ENCODE peak calls at places on chromosomes 4 and X, in nine cellular contexts. One of them, this sample, is unnamed.

GRCh38 chrX:47585273-47585672 is 3.0 kb downstream of the TIMP1 start:
- DNase-seq in neural progenitor cell: no peak
- DNase-seq in progenitor cell of endocrine pancreas: no peak
- DNase-seq in NCI-H460: no peak
- DNase-seq in nucleus accumbens: no peak
- DNase-seq in MV-4-11: no peak
- DNase-seq in AG20443: no peak
- DNase-seq in GM03348: no peak
- DNase-seq in stimulated activated CD4-positive, alpha-beta T cell treated with anti-CD3 and anti-CD28 coated beads, Interleukin-2, amount 100 ng/mL, for 24 hours: no peak
- DNase-seq in this sample: no peak

GRCh38 chrX:134622056-134622812 is 36.0 kb downstream of the PLAC1 start:
- DNase-seq in neural progenitor cell: no peak
- DNase-seq in progenitor cell of endocrine pancreas: no peak
- DNase-seq in NCI-H460: peak; percentile 11
- DNase-seq in nucleus accumbens: no peak
- DNase-seq in MV-4-11: peak; percentile 73
- DNase-seq in AG20443: peak; percentile 68
- DNase-seq in GM03348: peak; percentile 72
- DNase-seq in stimulated activated CD4-positive, alpha-beta T cell treated with anti-CD3 and anti-CD28 coated beads, Interleukin-2, amount 100 ng/mL, for 24 hours: peak; percentile 8
- DNase-seq in this sample: peak; percentile 54

GRCh38 chr4:177356191-177356590 is 46.5 kb downstream of the NEIL3 start:
- DNase-seq in neural progenitor cell: no peak
- DNase-seq in progenitor cell of endocrine pancreas: no peak
- DNase-seq in NCI-H460: no peak
- DNase-seq in nucleus accumbens: no peak
- DNase-seq in MV-4-11: no peak
- DNase-seq in AG20443: no peak
- DNase-seq in GM03348: peak; percentile 9
- DNase-seq in stimulated activated CD4-positive, alpha-beta T cell treated with anti-CD3 and anti-CD28 coated beads, Interleukin-2, amount 100 ng/mL, for 24 hours: no peak
- DNase-seq in this sample: no peak

GRCh38 chrX:68942141-68942540 is 113.3 kb downstream of the EFNB1 start:
- DNase-seq in neural progenitor cell: no peak
- DNase-seq in progenitor cell of endocrine pancreas: no peak
- DNase-seq in NCI-H460: no peak
- DNase-seq in nucleus accumbens: no peak
- DNase-seq in MV-4-11: no peak
- DNase-seq in AG20443: no peak
- DNase-seq in GM03348: no peak
- DNase-seq in stimulated activated CD4-positive, alpha-beta T cell treated with anti-CD3 and anti-CD28 coated beads, Interleukin-2, amount 100 ng/mL, for 24 hours: no peak
- DNase-seq in this sample: peak; percentile 22

GRCh38 chr4:171565130-171565788 is 247.9 kb upstream of the GALNTL6 start:
- DNase-seq in neural progenitor cell: no peak
- DNase-seq in progenitor cell of endocrine pancreas: no peak
- DNase-seq in NCI-H460: no peak
- DNase-seq in nucleus accumbens: no peak
- DNase-seq in MV-4-11: no peak
- DNase-seq in AG20443: no peak
- DNase-seq in GM03348: no peak
- DNase-seq in stimulated activated CD4-positive, alpha-beta T cell treated with anti-CD3 and anti-CD28 coated beads, Interleukin-2, amount 100 ng/mL, for 24 hours: no peak
- DNase-seq in this sample: no peak

GRCh38 chr4:161577604-161578301 is 586.0 kb downstream of the FSTL5 start:
- DNase-seq in neural progenitor cell: no peak
- DNase-seq in progenitor cell of endocrine pancreas: no peak
- DNase-seq in NCI-H460: no peak
- DNase-seq in nucleus accumbens: no peak
- DNase-seq in MV-4-11: peak; percentile 36
- DNase-seq in AG20443: no peak
- DNase-seq in GM03348: no peak
- DNase-seq in stimulated activated CD4-positive, alpha-beta T cell treated with anti-CD3 and anti-CD28 coated beads, Interleukin-2, amount 100 ng/mL, for 24 hours: no peak
- DNase-seq in this sample: no peak

GRCh38 chrX:152810403-152810802 is 20.2 kb downstream of the CETN2 start:
- DNase-seq in neural progenitor cell: peak; percentile 42
- DNase-seq in progenitor cell of endocrine pancreas: no peak
- DNase-seq in NCI-H460: no peak
- DNase-seq in nucleus accumbens: peak; percentile 12
- DNase-seq in MV-4-11: no peak
- DNase-seq in AG20443: no peak
- DNase-seq in GM03348: no peak
- DNase-seq in stimulated activated CD4-positive, alpha-beta T cell treated with anti-CD3 and anti-CD28 coated beads, Interleukin-2, amount 100 ng/mL, for 24 hours: no peak
- DNase-seq in this sample: no peak

GRCh38 chrX:5823861-5824260 is 404.8 kb downstream of the NLGN4X start:
- DNase-seq in neural progenitor cell: peak; percentile 3
- DNase-seq in progenitor cell of endocrine pancreas: no peak
- DNase-seq in NCI-H460: no peak
- DNase-seq in nucleus accumbens: no peak
- DNase-seq in MV-4-11: no peak
- DNase-seq in AG20443: no peak
- DNase-seq in GM03348: no peak
- DNase-seq in stimulated activated CD4-positive, alpha-beta T cell treated with anti-CD3 and anti-CD28 coated beads, Interleukin-2, amount 100 ng/mL, for 24 hours: no peak
- DNase-seq in this sample: peak; percentile 48

GRCh38 chrX:134891652-134892051 is 99.1 kb upstream of the SMIM10 start:
- DNase-seq in neural progenitor cell: no peak
- DNase-seq in progenitor cell of endocrine pancreas: no peak
- DNase-seq in NCI-H460: no peak
- DNase-seq in nucleus accumbens: no peak
- DNase-seq in MV-4-11: no peak
- DNase-seq in AG20443: no peak
- DNase-seq in GM03348: no peak
- DNase-seq in stimulated activated CD4-positive, alpha-beta T cell treated with anti-CD3 and anti-CD28 coated beads, Interleukin-2, amount 100 ng/mL, for 24 hours: no peak
- DNase-seq in this sample: no peak

GRCh38 chrX:103774070-103774642 is 2.5 kb upstream of the PLP1 start:
- DNase-seq in neural progenitor cell: peak; percentile 62
- DNase-seq in progenitor cell of endocrine pancreas: no peak
- DNase-seq in NCI-H460: peak; percentile 50
- DNase-seq in nucleus accumbens: peak; percentile 33
- DNase-seq in MV-4-11: peak; percentile 3
- DNase-seq in AG20443: peak; percentile 46
- DNase-seq in GM03348: peak; percentile 27
- DNase-seq in stimulated activated CD4-positive, alpha-beta T cell treated with anti-CD3 and anti-CD28 coated beads, Interleukin-2, amount 100 ng/mL, for 24 hours: no peak
- DNase-seq in this sample: peak; percentile 87

GRCh38 chr4:135122457-135122856 is 920.9 kb upstream of the PABPC4L start:
- DNase-seq in neural progenitor cell: no peak
- DNase-seq in progenitor cell of endocrine pancreas: no peak
- DNase-seq in NCI-H460: no peak
- DNase-seq in nucleus accumbens: no peak
- DNase-seq in MV-4-11: no peak
- DNase-seq in AG20443: no peak
- DNase-seq in GM03348: no peak
- DNase-seq in stimulated activated CD4-positive, alpha-beta T cell treated with anti-CD3 and anti-CD28 coated beads, Interleukin-2, amount 100 ng/mL, for 24 hours: no peak
- DNase-seq in this sample: no peak

GRCh38 chr4:128358903-128359260 is 71.3 kb upstream of the PGRMC2 start:
- DNase-seq in neural progenitor cell: no peak
- DNase-seq in progenitor cell of endocrine pancreas: no peak
- DNase-seq in NCI-H460: no peak
- DNase-seq in nucleus accumbens: no peak
- DNase-seq in MV-4-11: no peak
- DNase-seq in AG20443: no peak
- DNase-seq in GM03348: no peak
- DNase-seq in stimulated activated CD4-positive, alpha-beta T cell treated with anti-CD3 and anti-CD28 coated beads, Interleukin-2, amount 100 ng/mL, for 24 hours: no peak
- DNase-seq in this sample: no peak

GRCh38 chr4:68873218-68873502 is 57.4 kb downstream of the UGT2B10 start:
- DNase-seq in neural progenitor cell: no peak
- DNase-seq in progenitor cell of endocrine pancreas: no peak
- DNase-seq in NCI-H460: no peak
- DNase-seq in nucleus accumbens: no peak
- DNase-seq in MV-4-11: no peak
- DNase-seq in AG20443: no peak
- DNase-seq in GM03348: no peak
- DNase-seq in stimulated activated CD4-positive, alpha-beta T cell treated with anti-CD3 and anti-CD28 coated beads, Interleukin-2, amount 100 ng/mL, for 24 hours: no peak
- DNase-seq in this sample: no peak

GRCh38 chr4:10704050-10704810 is 19.7 kb upstream of the CLNK start:
- DNase-seq in neural progenitor cell: no peak
- DNase-seq in progenitor cell of endocrine pancreas: no peak
- DNase-seq in NCI-H460: no peak
- DNase-seq in nucleus accumbens: no peak
- DNase-seq in MV-4-11: peak; percentile 87
- DNase-seq in AG20443: no peak
- DNase-seq in GM03348: no peak
- DNase-seq in stimulated activated CD4-positive, alpha-beta T cell treated with anti-CD3 and anti-CD28 coated beads, Interleukin-2, amount 100 ng/mL, for 24 hours: no peak
- DNase-seq in this sample: no peak

GRCh38 chr4:8858925-8859210 is 12.8 kb downstream of the HMX1 start:
- DNase-seq in neural progenitor cell: no peak
- DNase-seq in progenitor cell of endocrine pancreas: no peak
- DNase-seq in NCI-H460: no peak
- DNase-seq in nucleus accumbens: no peak
- DNase-seq in MV-4-11: no peak
- DNase-seq in AG20443: no peak
- DNase-seq in GM03348: no peak
- DNase-seq in stimulated activated CD4-positive, alpha-beta T cell treated with anti-CD3 and anti-CD28 coated beads, Interleukin-2, amount 100 ng/mL, for 24 hours: no peak
- DNase-seq in this sample: no peak

GRCh38 chrX:71128166-71128833 is 9.9 kb downstream of the MED12 start:
- DNase-seq in neural progenitor cell: no peak
- DNase-seq in progenitor cell of endocrine pancreas: no peak
- DNase-seq in NCI-H460: no peak
- DNase-seq in nucleus accumbens: no peak
- DNase-seq in MV-4-11: no peak
- DNase-seq in AG20443: no peak
- DNase-seq in GM03348: no peak
- DNase-seq in stimulated activated CD4-positive, alpha-beta T cell treated with anti-CD3 and anti-CD28 coated beads, Interleukin-2, amount 100 ng/mL, for 24 hours: no peak
- DNase-seq in this sample: no peak

GRCh38 chr4:120858776-120859175 is 63.8 kb downstream of the PRDM5 start:
- DNase-seq in neural progenitor cell: no peak
- DNase-seq in progenitor cell of endocrine pancreas: no peak
- DNase-seq in NCI-H460: no peak
- DNase-seq in nucleus accumbens: no peak
- DNase-seq in MV-4-11: peak; percentile 16
- DNase-seq in AG20443: no peak
- DNase-seq in GM03348: no peak
- DNase-seq in stimulated activated CD4-positive, alpha-beta T cell treated with anti-CD3 and anti-CD28 coated beads, Interleukin-2, amount 100 ng/mL, for 24 hours: no peak
- DNase-seq in this sample: no peak

GRCh38 chrX:119194631-119195030 is 41.5 kb upstream of the PGRMC1 start:
- DNase-seq in neural progenitor cell: peak; percentile 2
- DNase-seq in progenitor cell of endocrine pancreas: no peak
- DNase-seq in NCI-H460: no peak
- DNase-seq in nucleus accumbens: no peak
- DNase-seq in MV-4-11: no peak
- DNase-seq in AG20443: peak; percentile 13
- DNase-seq in GM03348: peak; percentile 26
- DNase-seq in stimulated activated CD4-positive, alpha-beta T cell treated with anti-CD3 and anti-CD28 coated beads, Interleukin-2, amount 100 ng/mL, for 24 hours: no peak
- DNase-seq in this sample: no peak

GRCh38 chr4:52996261-52997131 is 134.4 kb downstream of the RASL11B start:
- DNase-seq in neural progenitor cell: no peak
- DNase-seq in progenitor cell of endocrine pancreas: no peak
- DNase-seq in NCI-H460: no peak
- DNase-seq in nucleus accumbens: no peak
- DNase-seq in MV-4-11: no peak
- DNase-seq in AG20443: peak; percentile 65
- DNase-seq in GM03348: peak; percentile 52
- DNase-seq in stimulated activated CD4-positive, alpha-beta T cell treated with anti-CD3 and anti-CD28 coated beads, Interleukin-2, amount 100 ng/mL, for 24 hours: no peak
- DNase-seq in this sample: no peak

GRCh38 chr4:79682161-79682560 is 274.1 kb upstream of the GK2 start:
- DNase-seq in neural progenitor cell: no peak
- DNase-seq in progenitor cell of endocrine pancreas: no peak
- DNase-seq in NCI-H460: no peak
- DNase-seq in nucleus accumbens: no peak
- DNase-seq in MV-4-11: no peak
- DNase-seq in AG20443: no peak
- DNase-seq in GM03348: no peak
- DNase-seq in stimulated activated CD4-positive, alpha-beta T cell treated with anti-CD3 and anti-CD28 coated beads, Interleukin-2, amount 100 ng/mL, for 24 hours: no peak
- DNase-seq in this sample: no peak